ENCODE peak calls at places on chromosomes 12 and 14, in four cellular contexts. V is bronchial epithelial cell, A is stomach, D is mesenchymal stem cell. B is an unnamed sample. For H3K36me3, the result is how much of the 10 kb centered on the place peaks cover.

GRCh38 chr14:31080060-31080459 is 53.9 kb upstream of the STRN3 start:
- DNase-seq in V (peak), D (no peak), A (no peak), B (no peak)

GRCh38 chr12:108381793-108382436 is 42.8 kb upstream of the CMKLR1 start:
- DNase-seq in V (no peak), D (no peak), A (no peak), B (no peak)

GRCh38 chr14:93683241-93683640 is 105.0 kb downstream of the PRIMA1 start:
- DNase-seq in V (peak), D (no peak), A (no peak), B (no peak)

GRCh38 chr12:123061806-123062205 is 81.3 kb downstream of the ARL6IP4 start:
- DNase-seq in A (no peak), D (no peak), V (no peak), B (no peak)

GRCh38 chr14:63454863-63455622 is 88.1 kb downstream of the PPP2R5E start:
- DNase-seq in A (peak), V (no peak), D (no peak), B (no peak)

GRCh38 chr14:79279645-79280399 is 931.5 kb downstream of the DIO2 start:
- DNase-seq in D (peak), A (peak), V (peak), B (no peak)

GRCh38 chr14:76761198-76761848 is at the start of gene VASH1:
- DNase-seq in V (peak), D (peak), A (peak), B (peak)

GRCh38 chr12:121209221-121209620 is 708 bp upstream of the P2RX4 start:
- DNase-seq in D (no peak), A (no peak), V (no peak), B (no peak)

GRCh38 chr14:55352201-55352600 is 59.4 kb downstream of the ATG14 start:
- DNase-seq in V (no peak), D (no peak), A (no peak), B (no peak)

GRCh38 chr14:105477659-105478623 is 3.3 kb downstream of the CRIP2 start:
- DNase-seq in D (no peak), A (no peak), V (no peak), B (no peak)

GRCh38 chr12:51512438-51512837 is 78.6 kb upstream of the SCN8A start:
- DNase-seq in V (no peak), A (no peak), D (no peak), B (no peak)

GRCh38 chr12:43378448-43378847 is 173.6 kb downstream of the ADAMTS20 start:
- DNase-seq in V (no peak), D (no peak), A (no peak), B (no peak)

GRCh38 chr12:74794522-74794921 is 256.9 kb downstream of the ATXN7L3B start:
- DNase-seq in A (no peak), D (peak), V (no peak), B (no peak)

GRCh38 chr12:130134563-130134915 is 27.7 kb upstream of the FZD10 start:
- DNase-seq in D (no peak), A (no peak), V (no peak), B (no peak)

GRCh38 chr14:80587096-80587724 is 354.3 kb downstream of the CEP128 start:
- DNase-seq in A (no peak), V (peak), D (peak), B (no peak)

GRCh38 chr12:85155791-85156190 is 119.6 kb downstream of the LRRIQ1 start:
- DNase-seq in V (peak), A (no peak), D (peak), B (no peak)

GRCh38 chr12:18430425-18431048 is 169.2 kb downstream of the PIK3C2G start:
- DNase-seq in A (peak), V (peak), D (peak), B (peak)

GRCh38 chr14:104897286-104898194 is 27.1 kb upstream of the PLD4 start:
- DNase-seq in A (no peak), V (no peak), D (no peak), B (peak)

GRCh38 chr12:22562187-22563028 is 18.1 kb upstream of the C2CD5 start:
- DNase-seq in A (no peak), D (no peak), V (no peak), B (no peak)

GRCh38 chr12:132807295-132808222 is 21.1 kb downstream of the GOLGA3 start:
- DNase-seq in D (no peak), A (no peak), V (no peak), B (no peak)

GRCh38 chr14:51176819-51177218 is 63.2 kb upstream of the TMX1 start:
- DNase-seq in D (no peak), A (no peak), V (no peak), B (no peak)

GRCh38 chr14:77043984-77044485 is 15.5 kb upstream of the IRF2BPL start:
- DNase-seq in V (no peak), A (no peak), D (no peak), B (no peak)

GRCh38 chr12:107014050-107014449 is 27.1 kb upstream of the MTERF2 start:
- DNase-seq in V (peak), D (no peak), A (peak), B (no peak)

GRCh38 chr12:75414671-75415070 is 23.8 kb downstream of the GLIPR1L2 start:
- DNase-seq in A (no peak), D (no peak), V (no peak), B (no peak)

GRCh38 chr12:114481200-114481535 is 75.2 kb upstream of the TBX5 start:
- DNase-seq in D (no peak), A (no peak), V (no peak), B (no peak)

GRCh38 chr12:57772429-57773322 is at the start of gene EEF1AKMT3:
- DNase-seq in D (peak), A (peak), V (no peak), B (peak)
- H3K36me3 ChIP-seq in D (under half), A (under half), V (under half), B (under half)

GRCh38 chr14:102528441-102529170 is 19.0 kb upstream of the ANKRD9 start:
- DNase-seq in A (no peak), V (no peak), D (no peak), B (no peak)
- H3K36me3 ChIP-seq in A (under half), V (under half), D (under half), B (under half)

GRCh38 chr12:41220931-41221330 is 32.8 kb downstream of the PDZRN4 start:
- DNase-seq in V (no peak), D (no peak), A (no peak), B (no peak)
- H3K36me3 ChIP-seq in V (under half), D (under half), A (under half), B (under half)

DNA sequence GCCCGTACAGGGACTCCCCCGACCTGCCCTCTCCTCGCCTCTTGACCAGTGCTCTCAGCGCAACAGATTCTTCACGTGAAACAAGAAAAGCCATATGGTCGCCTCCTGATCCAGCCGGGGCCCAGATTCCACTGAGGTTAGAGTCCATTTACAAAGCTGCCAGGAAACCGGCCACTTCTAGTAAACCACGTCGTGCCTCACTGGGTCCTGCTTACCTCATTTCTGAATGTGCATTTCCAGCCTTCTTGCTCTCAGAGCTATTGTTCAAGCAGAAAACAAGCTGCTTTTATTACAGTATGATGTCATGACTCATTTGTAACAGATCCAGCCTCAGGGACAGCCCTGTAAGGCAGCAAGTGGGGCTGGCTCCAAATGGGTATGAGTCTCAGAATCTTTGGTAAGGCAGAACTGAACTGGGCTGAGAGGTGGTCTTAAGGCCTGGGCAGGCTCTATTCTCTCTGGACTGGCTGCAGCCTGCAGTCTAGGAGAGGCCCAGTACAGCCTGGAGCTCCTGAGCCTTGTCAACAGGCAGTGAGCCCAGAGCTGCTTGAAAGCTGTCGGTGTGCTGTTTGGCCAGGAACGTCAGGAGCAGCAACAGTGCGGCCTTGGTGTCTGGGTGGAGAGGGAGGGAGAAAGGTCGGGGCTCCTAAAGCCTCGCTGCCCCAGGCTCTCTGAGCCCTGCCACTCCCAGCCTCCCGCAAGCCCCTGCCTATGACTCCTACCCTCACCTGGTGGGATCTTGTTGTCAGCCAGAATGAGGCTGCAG is 8.3 kb downstream of the REC8 start:
- DNase-seq in A (no peak), V (peak), D (peak), B (peak)
- H3K36me3 ChIP-seq in A (half or more), V (under half), D (half or more), B (under half)

GRCh38 chr12:64456119-64456518 is 4.2 kb downstream of the TBK1 start:
- DNase-seq in V (no peak), A (no peak), D (no peak), B (no peak)

GRCh38 chr12:64459388-64460024 is 7.6 kb downstream of the TBK1 start:
- DNase-seq in D (peak), A (no peak), V (no peak), B (no peak)

GRCh38 chr12:64457036-64457435 is 5.1 kb downstream of the TBK1 start:
- DNase-seq in D (peak), V (no peak), A (no peak), B (peak)

GRCh38 chr12:64457466-64457865 is 5.5 kb downstream of the TBK1 start:
- DNase-seq in D (no peak), A (no peak), V (no peak), B (no peak)

GRCh38 chr12:64457923-64458322 is 6.0 kb downstream of the TBK1 start:
- DNase-seq in A (no peak), D (no peak), V (no peak), B (no peak)
- H3K36me3 ChIP-seq in A (under half), D (under half), V (under half), B (under half)

DNA sequence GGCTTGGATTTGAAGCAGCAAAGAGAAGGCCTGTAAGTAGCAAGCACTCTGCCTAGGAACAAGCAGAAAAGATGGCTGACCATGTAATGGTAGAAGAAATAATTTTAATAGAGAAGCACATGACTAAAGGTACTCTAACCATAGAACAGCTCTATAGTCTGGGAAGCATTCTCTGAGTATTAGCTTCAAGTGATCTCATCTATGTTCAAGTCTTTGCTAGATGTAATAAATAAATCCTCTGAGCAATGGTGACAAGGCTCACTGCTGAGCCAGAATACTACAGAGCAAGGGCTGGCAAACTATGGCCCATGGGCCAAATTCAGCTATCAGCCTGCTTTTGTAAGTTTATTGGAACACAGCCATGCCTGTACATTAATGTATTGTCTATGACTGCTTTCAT is 84.8 kb downstream of the PEBP1 start:
- DNase-seq in A (no peak), V (no peak), D (no peak), B (no peak)
- H3K36me3 ChIP-seq in A (under half), V (under half), D (under half), B (under half)

DNA sequence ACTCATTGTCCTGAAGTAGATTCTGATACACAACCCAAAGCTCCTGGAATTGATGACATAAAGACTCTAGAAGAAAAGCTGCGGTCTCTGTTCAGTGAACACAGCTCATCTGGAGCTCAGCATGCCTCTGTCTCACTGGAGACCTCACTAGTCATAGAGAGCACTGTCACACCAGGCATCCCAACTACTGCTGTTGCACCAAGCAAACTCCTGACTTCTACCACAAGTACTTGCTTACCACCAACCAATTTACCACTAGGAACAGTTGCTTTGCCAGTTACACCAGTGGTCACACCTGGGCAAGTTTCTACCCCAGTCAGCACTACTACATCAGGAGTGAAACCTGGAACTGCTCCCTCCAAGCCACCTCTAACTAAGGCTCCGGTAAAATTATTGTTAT is 63.8 kb downstream of the RAD52 start:
- DNase-seq in V (no peak), D (no peak), A (no peak), B (no peak)
- H3K36me3 ChIP-seq in V (under half), D (under half), A (half or more), B (under half)